ENCODE peak calls at places on chromosome 11, in seven cellular contexts. R is brain microvascular endothelial cell, G is fibroblast of mammary gland, E is body of pancreas, P is BE2C, V is tibial artery, H is A549. O is an unnamed sample.

GRCh38 chr11:130181295-130182272 is 22.0 kb downstream of the ST14 start:
- DNase-seq in V (no peak), P (no peak), E (peak), R (peak), G (peak), H (peak), O (peak)

GRCh38 chr11:45045692-45046471 is 95.2 kb upstream of the TP53I11 start:
- DNase-seq in V (peak), G (peak), H (peak), E (peak), R (peak), P (no peak), O (peak)

GRCh38 chr11:26947904-26948639 is 45.8 kb upstream of the FIBIN start:
- DNase-seq in H (no peak), R (peak), V (no peak), P (no peak), E (no peak), G (peak), O (peak)

GRCh38 chr11:102829671-102830070 is 13.7 kb downstream of the MMP3 start:
- DNase-seq in V (no peak), E (no peak), P (no peak), R (no peak), G (no peak), H (no peak), O (no peak)

GRCh38 chr11:122232985-122233384 is 117.0 kb upstream of the BLID start:
- DNase-seq in H (no peak), E (no peak), R (no peak), V (no peak), P (no peak), G (no peak), O (no peak)

GRCh38 chr11:120715239-120715638 is 203.7 kb downstream of the GRIK4 start:
- DNase-seq in V (no peak), E (no peak), H (peak), G (peak), R (no peak), P (no peak), O (peak)

GRCh38 chr11:75508051-75508561 is 17.6 kb downstream of the GDPD5 start:
- DNase-seq in R (no peak), G (no peak), P (no peak), E (no peak), H (no peak), V (no peak), O (no peak)

GRCh38 chr11:103619480-103619879 is 417.0 kb upstream of the DDI1 start:
- DNase-seq in G (peak), H (peak), P (no peak), V (no peak), E (no peak), R (no peak), O (peak)

GRCh38 chr11:61967924-61968757 is 707 bp upstream of the FTH1 start:
- DNase-seq in E (no peak), H (peak), G (no peak), R (no peak), V (no peak), P (no peak), O (no peak)

GRCh38 chr11:66653123-66653522 is 14.6 kb downstream of the RBM4 start:
- DNase-seq in P (no peak), G (no peak), R (no peak), H (no peak), E (no peak), V (no peak), O (no peak)

GRCh38 chr11:111105566-111105965 is 140.0 kb upstream of the POU2AF2 start:
- DNase-seq in G (peak), E (no peak), H (no peak), V (no peak), P (no peak), R (peak), O (peak)

GRCh38 chr11:124837491-124837856 is 27.8 kb upstream of the ROBO3 start:
- DNase-seq in P (peak), V (no peak), R (peak), G (peak), H (peak), E (no peak), O (peak)

GRCh38 chr11:86535773-86536172 is 136.6 kb downstream of the ME3 start:
- DNase-seq in R (no peak), P (no peak), E (no peak), V (no peak), G (no peak), H (no peak), O (no peak)

GRCh38 chr11:107565219-107565937 is at the start of gene ALKBH8:
- DNase-seq in R (peak), H (peak), V (peak), E (peak), G (peak), P (peak), O (peak)

GRCh38 chr11:27509953-27510352 is 3.4 kb upstream of the LIN7C start:
- DNase-seq in V (no peak), P (no peak), R (no peak), G (no peak), E (no peak), H (no peak), O (no peak)

GRCh38 chr11:19800714-19801519 is 88.3 kb downstream of the NAV2 start:
- DNase-seq in E (no peak), V (no peak), G (peak), R (no peak), H (no peak), P (no peak), O (peak)

GRCh38 chr11:69231466-69232018 is 62.4 kb upstream of the MYEOV start:
- DNase-seq in V (peak), P (no peak), E (no peak), G (no peak), H (no peak), R (no peak), O (no peak)

GRCh38 chr11:1939006-1939626 is 8.0 kb upstream of the MRPL23 start:
- DNase-seq in R (no peak), H (no peak), E (peak), V (no peak), P (peak), G (no peak), O (no peak)

GRCh38 chr11:27453701-27454100 is 18.9 kb downstream of the LGR4 start:
- DNase-seq in G (no peak), P (no peak), R (no peak), E (no peak), H (no peak), V (no peak), O (no peak)

GRCh38 chr11:66619080-66619554 is 2.7 kb downstream of the RBM14 start:
- DNase-seq in P (no peak), V (no peak), H (peak), G (peak), R (peak), E (no peak), O (peak)

GRCh38 chr11:87583931-87584330 is 546.2 kb downstream of the TMEM135 start:
- DNase-seq in H (no peak), E (no peak), G (no peak), R (no peak), V (no peak), P (no peak), O (no peak)

GRCh38 chr11:36258730-36259360 is 30.4 kb downstream of the COMMD9 start:
- DNase-seq in G (peak), E (peak), V (peak), R (peak), H (peak), P (peak), O (peak)

GRCh38 chr11:85886089-85887056 is 31.2 kb downstream of the CCDC83 start:
- DNase-seq in H (no peak), V (no peak), R (no peak), G (peak), E (no peak), P (no peak), O (peak)

GRCh38 chr11:118171274-118172062 is 5.0 kb downstream of the SCN2B start:
- DNase-seq in H (peak), P (peak), V (peak), G (peak), E (peak), R (peak), O (peak)

GRCh38 chr11:74684661-74685060 is 46.6 kb downstream of the CHRDL2 start:
- DNase-seq in R (no peak), E (peak), H (no peak), G (no peak), V (no peak), P (no peak), O (no peak)

GRCh38 chr11:83292709-83293435 is 6.7 kb upstream of the CCDC90B start:
- DNase-seq in E (peak), V (no peak), H (peak), G (peak), P (peak), R (peak), O (peak)

GRCh38 chr11:1402355-1402754 is 12.6 kb downstream of the BRSK2 start:
- DNase-seq in P (no peak), V (no peak), H (no peak), G (no peak), E (no peak), R (no peak), O (no peak)

DNA sequence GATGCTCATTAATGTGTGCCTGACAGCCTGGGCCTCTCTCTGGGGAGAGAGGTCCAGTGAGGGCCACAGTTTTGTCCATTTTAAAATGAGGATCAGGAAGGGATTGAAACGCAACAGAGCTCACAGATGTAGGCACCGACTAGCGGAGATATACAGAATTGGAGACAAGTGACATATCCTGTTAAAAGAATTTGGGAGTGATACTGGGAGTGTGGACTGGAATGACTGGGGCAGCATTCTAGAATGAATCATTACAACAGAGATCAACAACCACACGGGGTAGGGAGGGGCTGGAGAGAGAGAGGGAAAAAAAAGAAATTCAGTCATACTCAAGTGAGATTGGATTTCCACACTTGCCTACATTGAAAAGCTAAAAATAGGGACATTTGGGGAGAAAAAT is 2.5 kb upstream of the NCAM1 start:
- DNase-seq in H (peak), P (no peak), V (no peak), R (no peak), G (no peak), E (no peak), O (peak)
- TF ChIP-seq CTCF in H (no peak), P (peak), V (no peak), R (peak), G (no peak), E (no peak), O (peak)

DNA sequence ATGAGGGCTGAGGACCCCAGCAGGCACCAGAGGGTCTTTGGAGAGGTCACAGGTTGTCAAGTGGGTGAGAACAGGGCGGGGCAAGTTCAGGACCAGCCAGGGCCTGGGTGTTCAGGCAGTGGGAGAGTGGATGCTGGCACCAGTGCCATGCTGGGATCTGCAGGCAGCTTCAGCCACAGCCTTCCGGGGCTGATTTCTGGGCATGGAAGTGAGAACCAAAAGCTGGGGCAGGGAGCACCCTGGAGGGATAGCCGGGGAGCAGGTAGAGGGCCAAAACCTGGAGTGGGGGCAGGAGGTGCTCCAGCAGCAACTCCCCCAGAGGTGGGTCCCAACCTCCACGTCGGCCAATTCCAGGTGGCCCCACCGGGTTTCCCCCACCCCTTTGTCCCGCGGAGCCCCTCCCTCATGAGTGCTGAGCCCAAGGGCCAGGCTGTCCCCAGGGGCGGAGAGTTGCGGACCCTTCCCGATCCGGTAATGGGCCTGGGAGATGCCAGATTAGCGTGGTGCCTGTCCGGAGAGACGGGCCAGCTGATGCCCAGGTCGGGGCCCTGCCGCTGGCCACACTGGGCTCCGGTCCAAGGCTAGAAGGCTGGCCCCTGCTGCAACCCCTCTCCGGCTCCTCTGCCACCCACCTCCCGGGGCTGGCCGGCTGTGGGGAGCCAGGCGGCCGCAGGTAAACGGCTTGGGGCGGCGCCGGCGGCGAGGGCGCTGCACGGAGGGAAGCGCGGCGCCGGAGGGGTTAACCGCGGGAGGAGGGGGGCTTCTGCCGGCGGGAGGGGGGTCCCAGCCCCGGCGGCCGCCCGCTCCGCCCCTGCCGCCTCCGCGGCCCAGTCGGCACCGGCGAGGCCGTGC is at the start of gene KCNK4:
- DNase-seq in E (no peak), V (no peak), R (no peak), H (no peak), P (no peak), G (no peak), O (no peak)
- H3K4me3 ChIP-seq in E (no peak), V (peak), R (peak), H (no peak), P (no peak), G (no peak), O (no peak)

DNA sequence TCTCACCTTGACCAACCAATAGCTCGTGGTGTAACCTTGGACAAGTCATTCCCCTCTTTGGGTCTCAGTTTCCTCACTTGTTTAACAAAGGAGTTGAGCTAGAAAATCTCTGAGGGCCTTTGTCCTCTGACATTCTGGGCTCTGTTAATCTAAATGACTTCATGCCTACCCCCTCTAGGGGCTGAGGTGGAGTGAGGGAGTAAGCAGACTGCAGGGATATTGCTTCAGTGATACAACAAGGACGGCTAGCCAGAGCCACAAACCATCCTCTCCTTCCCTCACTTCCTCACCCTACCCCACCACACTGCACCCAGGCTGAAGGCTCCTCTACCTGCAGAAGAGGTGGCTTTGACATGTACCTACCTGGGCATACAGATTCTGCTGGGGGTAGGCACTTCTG is 34.8 kb downstream of the RELT start:
- DNase-seq in G (no peak), P (no peak), R (no peak), H (no peak), E (no peak), V (no peak), O (no peak)
- TF ChIP-seq CTCF in G (no peak), P (no peak), R (no peak), H (no peak), E (no peak), V (no peak), O (no peak)

GRCh38 chr11:12692238-12693074 is 18.2 kb downstream of the TEAD1 start:
- DNase-seq in E (peak), P (peak), H (peak), V (peak), R (peak), G (peak), O (peak)
- H3K4me3 ChIP-seq in E (no peak), P (peak), H (peak), V (peak), R (peak), G (peak), O (peak)